ENCODE peak calls at places on chromosomes 13 and 19, in eight cellular contexts. L is psoas muscle, F is neuronal stem cell, Q is heart left ventricle, O is spleen, Y is brain microvascular endothelial cell, M is ascending aorta, D is RWPE2. Z is an unnamed sample.

GRCh38 chr13:28059214-28059613 is 41.2 kb downstream of the FLT3 start:
- DNase-seq in Y (peak), O (no peak), Q (no peak), F (peak), D (no peak), M (no peak), L (no peak), Z (no peak)

GRCh38 chr19:46009530-46010510 is 13.0 kb downstream of the PGLYRP1 start:
- DNase-seq in F (peak), L (peak), Y (peak), M (no peak), D (no peak), Q (peak), O (peak), Z (peak)

GRCh38 chr19:16062789-16063188 is 13.5 kb upstream of the TPM4 start:
- DNase-seq in Q (peak), O (peak), F (no peak), D (no peak), L (no peak), Y (no peak), M (no peak), Z (no peak)

GRCh38 chr19:56625708-56626107 is 17.3 kb upstream of the SMIM17 start:
- DNase-seq in O (no peak), Y (no peak), L (no peak), Q (no peak), F (no peak), M (no peak), D (no peak), Z (no peak)

GRCh38 chr13:31174018-31174417 is 12.3 kb upstream of the HSPH1 start:
- DNase-seq in Y (peak), F (no peak), Q (no peak), D (no peak), L (no peak), O (no peak), M (no peak), Z (no peak)

GRCh38 chr13:51782026-51782710 is 21.8 kb downstream of the DHRS12 start:
- DNase-seq in D (no peak), F (no peak), L (peak), M (no peak), Q (no peak), Y (no peak), O (no peak), Z (no peak)

GRCh38 chr13:79937311-79938243 is 403.3 kb downstream of the SPRY2 start:
- DNase-seq in Y (peak), Q (no peak), D (no peak), L (no peak), M (no peak), F (no peak), O (no peak), Z (no peak)

GRCh38 chr19:58368561-58369360 is 6.2 kb upstream of the ZNF497 start:
- DNase-seq in Y (no peak), Q (no peak), O (peak), D (peak), L (peak), F (no peak), M (no peak), Z (no peak)

GRCh38 chr19:1098177-1099051 is 3.2 kb upstream of the POLR2E start:
- DNase-seq in O (peak), D (peak), F (no peak), L (no peak), Q (no peak), M (no peak), Y (no peak), Z (no peak)

GRCh38 chr13:36275190-36276002 is 22.2 kb downstream of the CCDC169 start:
- DNase-seq in F (peak), O (no peak), L (no peak), Q (no peak), D (no peak), M (no peak), Y (peak), Z (no peak)

GRCh38 chr13:59409211-59409610 is 754.5 kb downstream of the DIAPH3 start:
- DNase-seq in L (no peak), F (no peak), M (no peak), D (no peak), Q (peak), Y (peak), O (peak), Z (no peak)

GRCh38 chr13:21542563-21542962 is 61.4 kb downstream of the MICU2 start:
- DNase-seq in F (no peak), M (no peak), Y (no peak), L (no peak), D (no peak), Q (no peak), O (no peak), Z (no peak)

GRCh38 chr13:95749545-95749944 is 72.6 kb downstream of the DNAJC3 start:
- DNase-seq in L (no peak), O (no peak), D (no peak), F (no peak), M (no peak), Y (no peak), Q (no peak), Z (no peak)

GRCh38 chr19:35349614-35350521 is 2.2 kb downstream of the FFAR1 start:
- DNase-seq in Q (no peak), O (peak), L (no peak), M (no peak), F (no peak), D (no peak), Y (no peak), Z (no peak)

GRCh38 chr19:40798997-40799557 is at the start of gene EGLN2:
- DNase-seq in O (no peak), Y (no peak), Q (no peak), L (no peak), M (no peak), F (no peak), D (no peak), Z (no peak)

GRCh38 chr13:52846567-52847321 is 1.7 kb downstream of the PCDH8 start:
- DNase-seq in D (no peak), Y (no peak), M (no peak), F (peak), Q (peak), O (peak), L (peak), Z (no peak)

DNA sequence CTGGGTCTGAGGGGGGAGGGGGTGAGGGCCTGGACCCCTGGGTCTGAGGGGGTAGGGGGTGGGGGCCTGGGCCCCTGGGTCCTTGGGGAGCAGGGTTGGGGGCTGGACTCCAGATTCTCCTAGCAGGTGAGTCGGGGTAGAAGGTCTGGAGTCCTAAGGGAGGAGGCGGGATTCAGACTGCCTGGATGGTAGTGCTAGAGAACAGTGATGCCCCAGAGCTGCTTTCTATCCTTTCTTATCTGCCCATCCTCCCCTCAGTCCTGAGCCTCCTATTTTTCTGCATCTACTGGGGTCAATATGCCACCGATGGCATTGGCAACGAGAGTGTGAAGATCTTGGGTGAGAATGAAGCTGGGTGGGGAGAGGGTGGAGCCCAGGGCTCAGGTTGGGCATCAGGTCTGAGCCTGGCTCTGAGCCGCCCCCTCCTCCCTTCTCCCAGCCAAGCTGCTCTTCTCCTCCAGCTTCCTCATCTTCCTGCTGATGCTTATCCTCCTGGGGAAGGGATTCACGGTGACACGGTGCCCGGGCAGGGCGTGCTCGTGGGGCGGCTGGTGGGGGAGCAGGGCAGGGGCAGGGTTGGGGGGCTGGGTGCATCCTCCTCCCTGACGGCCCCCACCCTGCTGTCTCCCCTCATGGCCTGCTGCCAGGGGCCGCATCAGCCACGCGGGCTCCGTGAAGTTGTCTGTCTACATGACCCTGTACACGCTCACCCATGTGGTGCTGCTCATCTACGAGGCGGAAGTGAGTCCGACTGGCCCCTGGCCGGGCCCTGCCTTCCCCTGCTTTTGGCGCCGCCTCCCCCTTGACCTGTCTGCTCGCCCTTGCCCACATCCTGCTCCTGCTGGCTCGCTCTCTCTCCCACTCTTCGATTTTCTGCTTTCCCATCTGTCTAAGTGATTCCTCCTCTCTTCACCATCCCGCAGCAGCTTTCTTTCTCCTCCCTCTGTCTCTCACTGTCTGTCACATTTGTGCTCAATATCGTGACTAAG is 3.4 kb downstream of the TMEM145 start:
- DNase-seq in Q (no peak), D (no peak), O (peak), F (no peak), M (no peak), Y (no peak), L (no peak), Z (no peak)
- H3K27ac ChIP-seq in Q (no peak), D (no peak), O (no peak), F (no peak), M (no peak), Y (no peak), L (no peak), Z (no peak)

GRCh38 chr19:18282021-18282787 is 782 bp upstream of the JUND start:
- DNase-seq in Q (no peak), O (peak), Y (no peak), F (no peak), D (no peak), M (no peak), L (no peak), Z (peak)
- H3K4me3 ChIP-seq in Q (peak), O (peak), Y (peak), F (peak), D (peak), M (peak), L (peak), Z (peak)

GRCh38 chr13:40806241-40806640 is 16.8 kb downstream of the SLC25A15 start:
- DNase-seq in F (no peak), Y (no peak), O (no peak), L (no peak), Q (no peak), M (no peak), D (no peak), Z (no peak)
- H3K27ac ChIP-seq in F (no peak), Y (no peak), O (no peak), L (no peak), Q (no peak), M (no peak), D (no peak), Z (no peak)

GRCh38 chr19:38556521-38557174 is 61.1 kb downstream of the MAP4K1 start:
- DNase-seq in D (no peak), F (no peak), M (no peak), Y (no peak), O (no peak), L (peak), Q (no peak), Z (no peak)
- H3K4me3 ChIP-seq in D (no peak), F (no peak), M (no peak), Y (no peak), O (no peak), L (no peak), Q (no peak), Z (no peak)

Z was measured in right atrium auricular region.